ENCODE peak calls at places on chromosomes 16 and 17, in ten cellular contexts. X is germinal center, A is astrocyte of the hippocampus, B is right lobe of liver, W is progenitor cell of endocrine pancreas, L is mammary epithelial cell, O is AG08395, R is skeletal muscle cell, Q is lung, F is posterior cingulate gyrus. J is an unnamed sample.

GRCh38 chr17:43018008-43018853 is 4.0 kb downstream of the VAT1 start:
- DNase-seq in F (no peak), L (no peak), O (no peak), B (peak; percentile 44), X (no peak), Q (no peak), A (peak; percentile 42), W (no peak), R (no peak), J (no peak)

GRCh38 chr16:71807905-71808592 is 585 bp downstream of the AP1G1 start:
- DNase-seq in X (no peak), R (no peak), A (peak; percentile 36), F (no peak), O (peak; percentile 28), Q (no peak), L (peak; percentile 54), B (no peak), W (no peak), J (peak; percentile 55)

GRCh38 chr16:15648135-15648730 is 1.8 kb upstream of the NDE1 start:
- DNase-seq in W (no peak), Q (no peak), A (peak; percentile 65), O (no peak), L (peak; percentile 75), R (no peak), B (no peak), X (no peak), F (no peak), J (no peak)

GRCh38 chr17:31490991-31491793 is 99.7 kb downstream of the RAB11FIP4 start:
- DNase-seq in R (no peak), Q (no peak), A (no peak), W (no peak), B (no peak), F (no peak), X (peak; percentile 69), O (no peak), L (no peak), J (peak; percentile 45)

GRCh38 chr17:57033296-57033695 is 51.8 kb upstream of the AKAP1 start:
- DNase-seq in B (no peak), R (no peak), X (no peak), L (no peak), A (peak; percentile 48), Q (peak; percentile 66), F (no peak), W (no peak), O (no peak), J (no peak)

GRCh38 chr16:1915732-1916653 is 2.2 kb downstream of the HS3ST6 start:
- DNase-seq in W (no peak), Q (no peak), L (no peak), A (no peak), B (no peak), O (no peak), F (no peak), R (no peak), X (no peak), J (no peak)

GRCh38 chr16:1428511-1428910 is 2.4 kb upstream of the PERCC1 start:
- DNase-seq in W (no peak), A (peak; percentile 41), O (peak; percentile 29), R (no peak), Q (no peak), X (peak; percentile 59), L (no peak), B (no peak), F (no peak), J (peak; percentile 43)

GRCh38 chr17:29566473-29567361 is at the start of gene ABHD15:
- DNase-seq in L (peak; percentile 58), O (peak; percentile 87), W (no peak), B (peak; percentile 90), R (no peak), A (peak; percentile 90), F (no peak), X (peak; percentile 77), Q (peak; percentile 71), J (peak; percentile 83)

GRCh38 chr17:69581061-69581955 is 166.8 kb downstream of the MAP2K6 start:
- DNase-seq in W (no peak), L (no peak), R (no peak), A (peak; percentile 53), X (peak; percentile 64), Q (no peak), B (no peak), F (no peak), O (no peak), J (no peak)